ENCODE peak calls at places on chromosomes 4 and X, in five cellular contexts. U, G, A, E and O are unnamed samples.

GRCh38 chr4:145887241-145887964 is 51.2 kb downstream of the ZNF827 start:
- DNase-seq in U (no peak), G (peak), A (no peak), E (no peak), O (no peak)

GRCh38 chr4:156378053-156378665 is 424.5 kb upstream of the CTSO start:
- DNase-seq in U (no peak), G (peak), A (peak), E (peak), O (no peak)

GRCh38 chr4:189143255-189143654 is 797.4 kb upstream of the FRG1 start:
- DNase-seq in U (no peak), G (no peak), A (peak), E (peak), O (no peak)

GRCh38 chr4:38322709-38323108 is 341.3 kb upstream of the KLF3 start:
- DNase-seq in U (no peak), G (peak), A (peak), E (peak), O (no peak)

GRCh38 chrX:96314974-96315373 is 369.7 kb upstream of the DIAPH2 start:
- DNase-seq in U (no peak), G (peak), A (no peak), E (peak), O (no peak)

GRCh38 chr4:90958256-90958895 is 831.2 kb downstream of the CCSER1 start:
- DNase-seq in U (peak), G (peak), A (peak), E (peak), O (no peak)

GRCh38 chr4:15451181-15451865 is 18.4 kb upstream of the CC2D2A start:
- DNase-seq in U (no peak), G (peak), A (no peak), E (no peak), O (no peak)

GRCh38 chr4:74501579-74501978 is 56.6 kb downstream of the AREG start:
- DNase-seq in U (no peak), G (peak), A (peak), E (no peak), O (no peak)

GRCh38 chr4:8914461-8915171 is 43.0 kb upstream of the HMX1 start:
- DNase-seq in U (no peak), G (no peak), A (no peak), E (no peak), O (no peak)

GRCh38 chrX:29145316-29145715 is 558.1 kb downstream of the IL1RAPL1 start:
- DNase-seq in U (no peak), G (peak), A (no peak), E (no peak), O (no peak)

GRCh38 chr4:21327976-21328700 is 620.4 kb downstream of the KCNIP4 start:
- DNase-seq in U (no peak), G (no peak), A (no peak), E (no peak), O (no peak)

GRCh38 chr4:8428288-8429097 is 12.0 kb downstream of the ACOX3 start:
- DNase-seq in U (peak), G (peak), A (peak), E (peak), O (peak)

GRCh38 chr4:53748328-53748772 is 157.1 kb upstream of the LNX1 start:
- DNase-seq in U (no peak), G (no peak), A (no peak), E (no peak), O (no peak)

GRCh38 chr4:8675906-8676305 is 83.3 kb downstream of the CPZ start:
- DNase-seq in U (no peak), G (no peak), A (no peak), E (no peak), O (no peak)

GRCh38 chr4:25588211-25588610 is 67.4 kb upstream of the SLC34A2 start:
- DNase-seq in U (peak), G (no peak), A (no peak), E (no peak), O (no peak)

GRCh38 chr4:182938213-182938645 is 21.0 kb upstream of the DCTD start:
- DNase-seq in U (peak), G (peak), A (peak), E (peak), O (peak)

GRCh38 chr4:67087897-67088296 is 457.4 kb downstream of the CENPC start:
- DNase-seq in U (no peak), G (peak), A (no peak), E (no peak), O (no peak)

GRCh38 chrX:140141444-140142029 is 176.2 kb upstream of the CXorf66 start:
- DNase-seq in U (peak), G (peak), A (no peak), E (peak), O (no peak)

GRCh38 chr4:152185786-152186540 is 349.9 kb downstream of the FBXW7 start:
- DNase-seq in U (no peak), G (no peak), A (no peak), E (no peak), O (no peak)